ENCODE peak calls at places on chromosomes 16 and 17, in four cellular contexts. G, X, K and Q are unnamed samples.
A peak's percentile ranks its signal among the peaks of the same experiment; 100 is the strongest.

GRCh38 chr16:23072769-23073549 is 76.3 kb downstream of the USP31 start:
- DNase-seq in G (peak; percentile 63), X (no peak), K (no peak), Q (no peak)

GRCh38 chr16:85046472-85046916 is 18.9 kb downstream of the KIAA0513 start:
- DNase-seq in X (no peak), G (no peak), K (no peak), Q (no peak)

GRCh38 chr17:17900615-17901520 is 64.1 kb upstream of the SREBF1 start:
- DNase-seq in K (peak; percentile 91), G (peak; percentile 94), X (peak; percentile 98), Q (no peak)

GRCh38 chr16:27238016-27238587 is 30.5 kb downstream of the NSMCE1 start:
- DNase-seq in X (no peak), K (peak; percentile 26), G (no peak), Q (peak; percentile 37)

GRCh38 chr17:81973432-81973831 is 4.0 kb upstream of the ASPSCR1 start:
- DNase-seq in K (no peak), X (no peak), G (no peak), Q (no peak)

GRCh38 chr16:85142771-85143211 is 30.5 kb upstream of the CIBAR2 start:
- DNase-seq in G (no peak), K (no peak), X (no peak), Q (no peak)

GRCh38 chr17:50831430-50832064 is 3.8 kb upstream of the WFIKKN2 start:
- DNase-seq in K (no peak), X (no peak), G (no peak), Q (no peak)

GRCh38 chr17:54969658-54970572 is 1.4 kb downstream of the STXBP4 start:
- DNase-seq in K (no peak), G (no peak), X (no peak), Q (no peak)

GRCh38 chr17:42679492-42680330 is 1.9 kb downstream of the CCR10 start:
- DNase-seq in G (peak; percentile 75), K (peak; percentile 63), X (no peak), Q (peak; percentile 83)

GRCh38 chr17:8991514-8992285 is 26.2 kb upstream of the PIK3R5 start:
- DNase-seq in G (peak; percentile 57), K (peak; percentile 66), X (peak; percentile 39), Q (peak; percentile 67)

GRCh38 chr17:42675984-42676423 is 790 bp downstream of the PLEKHH3 start:
- DNase-seq in X (no peak), G (peak; percentile 45), K (peak; percentile 54), Q (no peak)

GRCh38 chr16:88611220-88611821 is 27.1 kb upstream of the IL17C start:
- DNase-seq in K (no peak), G (no peak), X (no peak), Q (no peak)

GRCh38 chr17:66996926-66997325 is 32.4 kb downstream of the CACNG4 start:
- DNase-seq in X (no peak), K (no peak), G (no peak), Q (no peak)

GRCh38 chr17:72516772-72517399 is 396.1 kb downstream of the SOX9 start:
- DNase-seq in K (no peak), G (no peak), X (no peak), Q (no peak)

GRCh38 chr16:74601131-74601871 is 5.6 kb downstream of the GLG1 start:
- DNase-seq in K (no peak), G (no peak), X (no peak), Q (no peak)

GRCh38 chr16:86024210-86024609 is 125.2 kb downstream of the IRF8 start:
- DNase-seq in G (no peak), X (no peak), K (no peak), Q (no peak)

GRCh38 chr17:31908386-31908785 is 6.9 kb upstream of the UTP6 start:
- DNase-seq in G (no peak), K (no peak), X (no peak), Q (no peak)

GRCh38 chr16:6377956-6378355 is 954.7 kb upstream of the RBFOX1 start:
- DNase-seq in X (no peak), K (no peak), G (no peak), Q (no peak)

GRCh38 chr17:62343764-62344163 is 36.6 kb upstream of the EFCAB3 start:
- DNase-seq in X (no peak), G (no peak), K (no peak), Q (no peak)

GRCh38 chr17:71192848-71193247 is 928.0 kb upstream of the SOX9 start:
- DNase-seq in K (no peak), X (no peak), G (peak; percentile 52), Q (no peak)

GRCh38 chr17:46756861-46757260 is 61.6 kb downstream of the WNT3 start:
- DNase-seq in K (no peak), G (no peak), X (no peak), Q (no peak)

GRCh38 chr16:85568519-85568918 is 44.6 kb upstream of the GSE1 start:
- DNase-seq in X (no peak), K (no peak), G (no peak), Q (no peak)

GRCh38 chr17:8117980-8118768 is at the start of gene ALOXE3:
- DNase-seq in G (peak; percentile 64), X (no peak), K (peak; percentile 71), Q (peak; percentile 39)

GRCh38 chr17:596287-596686 is 118.4 kb downstream of the VPS53 start:
- DNase-seq in X (no peak), G (peak; percentile 36), K (no peak), Q (peak; percentile 7)

GRCh38 chr17:8710766-8711165 is 33.9 kb downstream of the CCDC42 start:
- DNase-seq in G (no peak), K (no peak), X (no peak), Q (no peak)

GRCh38 chr16:1338855-1339675 is 5.6 kb downstream of the BAIAP3 start:
- DNase-seq in K (no peak), X (no peak), G (no peak), Q (no peak)

GRCh38 chr17:4998027-4998665 is 396 bp downstream of the KIF1C start:
- DNase-seq in G (no peak), K (peak; percentile 46), X (no peak), Q (peak; percentile 64)

GRCh38 chr17:2697611-2698162 is 13.9 kb downstream of the CLUH start:
- DNase-seq in X (no peak), G (no peak), K (peak; percentile 9), Q (peak; percentile 32)

GRCh38 chr16:85689285-85689949 is 663 bp upstream of the GINS2 start:
- DNase-seq in K (no peak), G (no peak), X (no peak), Q (no peak)

GRCh38 chr16:28846933-28847273 is 755 bp upstream of the TUFM start:
- DNase-seq in G (peak; percentile 6), X (no peak), K (no peak), Q (no peak)

GRCh38 chr17:34025179-34025551 is 229.9 kb upstream of the CCL2 start:
- DNase-seq in K (no peak), G (no peak), X (no peak), Q (no peak)

GRCh38 chr17:39632153-39632941 is 4.6 kb upstream of the STARD3 start:
- DNase-seq in G (no peak), X (no peak), K (no peak), Q (no peak)
- TF ChIP-seq CTCF in G (no peak), X (no peak), K (no peak), Q (no peak)

GRCh38 chr17:45312477-45313418 is 4.1 kb downstream of the MAP3K14 start:
- DNase-seq in K (no peak), X (no peak), G (no peak), Q (no peak)
- TF ChIP-seq CTCF in K (no peak), X (no peak), G (no peak), Q (no peak)

GRCh38 chr17:80603380-80603779 is 58.7 kb downstream of the RPTOR start:
- DNase-seq in X (no peak), K (no peak), G (no peak), Q (no peak)

GRCh38 chr17:80604007-80604728 is 59.5 kb downstream of the RPTOR start:
- DNase-seq in X (no peak), K (no peak), G (no peak), Q (no peak)

GRCh38 chr17:80608326-80608725 is 63.7 kb downstream of the RPTOR start:
- DNase-seq in K (no peak), X (no peak), G (no peak), Q (no peak)

GRCh38 chr17:80609757-80610156 is 65.1 kb downstream of the RPTOR start:
- DNase-seq in G (no peak), K (no peak), X (no peak), Q (no peak)

GRCh38 chr17:80605326-80606066 is 60.9 kb downstream of the RPTOR start:
- DNase-seq in X (no peak), G (peak; percentile 44), K (no peak), Q (peak; percentile 80)
- TF ChIP-seq CTCF in X (no peak), G (no peak), K (no peak), Q (peak; percentile 8)

GRCh38 chr16:68707341-68708152 is 29.5 kb upstream of the CDH1 start:
- DNase-seq in G (no peak), X (no peak), K (no peak), Q (no peak)
- TF ChIP-seq CTCF in G (no peak), X (no peak), K (no peak), Q (no peak)

GRCh38 chr16:30958164-30959083 is 870 bp downstream of the SETD1A start:
- DNase-seq in X (no peak), G (peak; percentile 43), K (peak; percentile 49), Q (peak; percentile 85)
- TF ChIP-seq CTCF in X (no peak), G (no peak), K (no peak), Q (no peak)

DNA sequence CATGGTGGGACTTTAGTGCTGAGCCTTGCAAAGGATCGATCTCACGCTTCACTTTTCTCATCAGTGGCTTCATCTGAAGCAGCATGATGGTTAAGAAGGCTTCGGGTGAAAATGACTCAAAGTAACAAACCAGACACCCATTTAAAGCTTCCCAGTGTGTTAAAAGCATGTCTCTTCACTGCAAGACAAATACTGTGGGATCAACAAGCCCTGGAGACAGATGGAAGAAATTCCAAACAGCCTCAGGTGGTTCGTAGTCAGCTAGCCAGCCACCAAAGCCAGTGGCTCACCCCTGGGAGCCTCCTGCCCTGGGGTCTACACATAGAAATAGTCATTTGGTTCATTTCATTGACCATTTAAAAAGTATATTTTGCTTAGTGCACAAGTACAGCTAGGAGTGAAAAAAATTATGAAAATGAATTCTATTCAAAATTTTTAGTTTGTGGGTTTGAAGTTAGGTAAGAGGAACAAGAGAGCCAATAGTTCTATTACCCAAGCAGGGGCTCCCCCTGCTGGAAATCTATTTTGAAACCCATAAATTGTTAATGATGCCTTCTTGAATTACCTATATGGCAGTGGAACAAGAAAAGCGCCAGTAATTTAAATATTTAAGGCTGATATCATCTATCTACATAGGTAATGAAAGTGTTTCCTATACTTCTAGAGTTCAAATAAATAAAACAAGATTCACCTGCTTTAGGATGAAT is 51.6 kb downstream of the PMP22 start:
- DNase-seq in X (peak; percentile 24), G (peak; percentile 16), K (no peak), Q (no peak)
- TF ChIP-seq CTCF in X (peak; percentile 56), G (peak; percentile 40), K (no peak), Q (no peak)